ENCODE peak calls at places on chromosomes 11 and 22, in nine cellular contexts. Q is NCI-H2081; Y is activated CD4-positive, alpha-beta T cell treated with anti-CD3 and anti-CD28 coated beads for 24 hours; G is HTR-8/SVneo; R is AG08395; W is fibroblast of gingiva; T is neural progenitor cell; Z is nephron progenitor cell; N is GM12865. H is an unnamed sample.

GRCh38 chr11:102293873-102294601 is 23.2 kb upstream of the BIRC3 start:
- DNase-seq in Q (peak), Y (no peak), G (peak), R (peak), W (peak), T (peak), Z (no peak), N (peak), H (peak)

GRCh38 chr22:50529416-50530279 is at the start of gene TYMP:
- DNase-seq in Q (no peak), Y (peak), G (no peak), R (peak), W (no peak), T (peak), Z (no peak), N (peak), H (peak)

GRCh38 chr11:79331251-79331901 is 109.5 kb downstream of the TENM4 start:
- DNase-seq in Q (peak), Y (no peak), G (no peak), R (no peak), W (no peak), T (peak), Z (peak), N (no peak), H (peak)

GRCh38 chr11:11909727-11910126 is 68.0 kb downstream of the USP47 start:
- DNase-seq in Q (no peak), Y (no peak), G (no peak), R (peak), W (peak), T (no peak), Z (no peak), N (no peak), H (no peak)

GRCh38 chr22:40022536-40023225 is 27.9 kb downstream of the FAM83F start:
- DNase-seq in Q (no peak), Y (no peak), G (no peak), R (peak), W (no peak), T (no peak), Z (no peak), N (peak), H (no peak)

GRCh38 chr11:47271961-47272661 is 2.2 kb downstream of the MADD start:
- DNase-seq in Q (peak), Y (no peak), G (no peak), R (no peak), W (no peak), T (no peak), Z (no peak), N (peak), H (peak)

GRCh38 chr11:65014146-65014960 is at the start of gene ARL2:
- DNase-seq in Q (no peak), Y (peak), G (no peak), R (peak), W (peak), T (no peak), Z (no peak), N (no peak), H (no peak)

GRCh38 chr11:114031599-114032320 is 27.8 kb upstream of the ZBTB16 start:
- DNase-seq in Q (no peak), Y (no peak), G (no peak), R (no peak), W (no peak), T (no peak), Z (no peak), N (no peak), H (no peak)

GRCh38 chr11:19867064-19867463 is 154.4 kb downstream of the NAV2 start:
- DNase-seq in Q (peak), Y (no peak), G (no peak), R (no peak), W (no peak), T (no peak), Z (no peak), N (no peak), H (peak)

GRCh38 chr11:120633630-120634374 is 122.3 kb downstream of the GRIK4 start:
- DNase-seq in Q (peak), Y (no peak), G (no peak), R (no peak), W (no peak), T (no peak), Z (no peak), N (no peak), H (no peak)

GRCh38 chr22:47333625-47334024 is 571.2 kb downstream of the TBC1D22A start:
- DNase-seq in Q (peak), Y (no peak), G (no peak), R (peak), W (peak), T (no peak), Z (no peak), N (no peak), H (no peak)

GRCh38 chr11:6319001-6319878 is 1.1 kb downstream of the CAVIN3 start:
- DNase-seq in Q (no peak), Y (no peak), G (peak), R (peak), W (peak), T (peak), Z (peak), N (no peak), H (peak)

GRCh38 chr11:129283141-129283540 is 91.0 kb upstream of the ARHGAP32 start:
- DNase-seq in Q (no peak), Y (no peak), G (no peak), R (no peak), W (no peak), T (no peak), Z (no peak), N (no peak), H (peak)

GRCh38 chr22:31079095-31079642 is 1.9 kb upstream of the SMTN start:
- DNase-seq in Q (no peak), Y (no peak), G (no peak), R (no peak), W (no peak), T (no peak), Z (no peak), N (no peak), H (peak)

GRCh38 chr11:124843616-124843910 is 21.7 kb upstream of the ROBO3 start:
- DNase-seq in Q (no peak), Y (no peak), G (no peak), R (no peak), W (no peak), T (peak), Z (no peak), N (no peak), H (no peak)

GRCh38 chr11:94786264-94787126 is 18.3 kb downstream of the AMOTL1 start:
- DNase-seq in Q (peak), Y (no peak), G (no peak), R (no peak), W (peak), T (peak), Z (no peak), N (peak), H (peak)

GRCh38 chr11:34407121-34407813 is 31.5 kb upstream of the CAT start:
- DNase-seq in Q (no peak), Y (no peak), G (no peak), R (no peak), W (no peak), T (no peak), Z (no peak), N (no peak), H (no peak)

GRCh38 chr22:44220727-44221680 is 40.3 kb downstream of the PARVG start:
- DNase-seq in Q (no peak), Y (no peak), G (no peak), R (no peak), W (no peak), T (no peak), Z (no peak), N (no peak), H (peak)

GRCh38 chr11:86116996-86117705 is 48.3 kb upstream of the PICALM start:
- DNase-seq in Q (no peak), Y (no peak), G (no peak), R (no peak), W (peak), T (no peak), Z (no peak), N (no peak), H (no peak)

GRCh38 chr22:20805972-20806471 is 32.1 kb downstream of the SERPIND1 start:
- DNase-seq in Q (no peak), Y (no peak), G (no peak), R (peak), W (no peak), T (no peak), Z (no peak), N (no peak), H (no peak)

GRCh38 chr11:28463826-28464225 is 355.6 kb downstream of the METTL15 start:
- DNase-seq in Q (no peak), Y (no peak), G (no peak), R (no peak), W (peak), T (no peak), Z (no peak), N (no peak), H (no peak)

GRCh38 chr11:130181295-130182272 is 22.0 kb downstream of the ST14 start:
- DNase-seq in Q (peak), Y (no peak), G (peak), R (peak), W (peak), T (no peak), Z (peak), N (peak), H (peak)

GRCh38 chr11:75035911-75036536 is 47.3 kb downstream of the NEU3 start:
- DNase-seq in Q (no peak), Y (no peak), G (no peak), R (no peak), W (peak), T (no peak), Z (no peak), N (no peak), H (peak)

H was measured in left kidney.